ENCODE peak calls at places on chromosomes 2 and 18, in six cellular contexts. R is upper lobe of left lung, B is gastrocnemius medialis, F is GM12892, G is GM12891, E is lower leg skin. H is an unnamed sample.
A peak's percentile ranks its signal among the peaks of the same experiment; 100 is the strongest.

GRCh38 chr18:71398530-71398929 is 1109.7 kb downstream of the SOCS6 start:
- DNase-seq in R (no peak), B (no peak), F (no peak), G (no peak), E (no peak), H (no peak)

GRCh38 chr18:9330419-9330818 is 4.2 kb upstream of the TWSG1 start:
- DNase-seq in R (no peak), B (no peak), F (no peak), G (no peak), E (no peak), H (no peak)

GRCh38 chr2:218193716-218194115 is 23.3 kb upstream of the ARPC2 start:
- DNase-seq in R (no peak), B (no peak), F (no peak), G (no peak), E (no peak), H (no peak)

GRCh38 chr2:196431957-196432356 is 207.6 kb upstream of the CCDC150 start:
- DNase-seq in R (no peak), B (no peak), F (no peak), G (no peak), E (no peak), H (no peak)

GRCh38 chr2:26724004-26724750 is 31.7 kb downstream of the KCNK3 start:
- DNase-seq in R (peak; percentile 90), B (peak; percentile 34), F (no peak), G (no peak), E (peak; percentile 90), H (peak; percentile 71)

GRCh38 chr2:86336350-86337234 is 834 bp downstream of the REEP1 start:
- DNase-seq in R (peak; percentile 89), B (no peak), F (no peak), G (no peak), E (peak; percentile 50), H (no peak)

GRCh38 chr2:96156011-96156820 is 11.0 kb upstream of the DUSP2 start:
- DNase-seq in R (no peak), B (no peak), F (no peak), G (no peak), E (no peak), H (no peak)

GRCh38 chr18:74288730-74289129 is 3.0 kb downstream of the CYB5A start:
- DNase-seq in R (no peak), B (no peak), F (no peak), G (no peak), E (no peak), H (no peak)

GRCh38 chr2:113057127-113057526 is 1.9 kb upstream of the IL36RN start:
- DNase-seq in R (no peak), B (no peak), F (no peak), G (no peak), E (no peak), H (no peak)

GRCh38 chr18:77037533-77037932 is 95.0 kb downstream of the MBP start:
- DNase-seq in R (peak; percentile 37), B (no peak), F (no peak), G (no peak), E (peak; percentile 46), H (no peak)

GRCh38 chr18:57441395-57441794 is 6.2 kb downstream of the ONECUT2 start:
- DNase-seq in R (peak; percentile 69), B (no peak), F (no peak), G (no peak), E (no peak), H (no peak)

GRCh38 chr2:23287250-23287704 is 97.7 kb upstream of the KLHL29 start:
- DNase-seq in R (no peak), B (no peak), F (no peak), G (no peak), E (peak; percentile 79), H (no peak)

GRCh38 chr2:241258505-241259160 is 56.8 kb downstream of the HDLBP start:
- DNase-seq in R (no peak), B (no peak), F (no peak), G (no peak), E (peak; percentile 17), H (no peak)

GRCh38 chr18:72181241-72181764 is 362.8 kb downstream of the CBLN2 start:
- DNase-seq in R (no peak), B (no peak), F (no peak), G (no peak), E (no peak), H (no peak)

GRCh38 chr2:8027387-8027786 is 654.5 kb upstream of the ID2 start:
- DNase-seq in R (no peak), B (no peak), F (no peak), G (no peak), E (peak; percentile 52), H (no peak)

GRCh38 chr2:159292157-159292556 is 5.7 kb upstream of the WDSUB1 start:
- DNase-seq in R (no peak), B (no peak), F (no peak), G (no peak), E (no peak), H (no peak)

GRCh38 chr2:149931486-149931885 is 343.9 kb upstream of the MMADHC start:
- DNase-seq in R (no peak), B (no peak), F (no peak), G (no peak), E (no peak), H (no peak)

GRCh38 chr2:234536218-234536989 is 39.5 kb upstream of the ARL4C start:
- DNase-seq in R (no peak), B (no peak), F (no peak), G (no peak), E (no peak), H (no peak)

GRCh38 chr2:205731521-205731965 is 49.2 kb downstream of the NRP2 start:
- DNase-seq in R (no peak), B (no peak), F (no peak), G (no peak), E (no peak), H (no peak)

GRCh38 chr2:128727914-128728313 is 409.2 kb upstream of the HS6ST1 start:
- DNase-seq in R (no peak), B (no peak), F (no peak), G (no peak), E (peak; percentile 84), H (no peak)

GRCh38 chr2:62303818-62304217 is 107.9 kb downstream of the B3GNT2 start:
- DNase-seq in R (no peak), B (no peak), F (no peak), G (no peak), E (no peak), H (no peak)

GRCh38 chr2:62304429-62305417 is 108.8 kb downstream of the B3GNT2 start:
- DNase-seq in R (no peak), B (peak; percentile 12), F (no peak), G (no peak), E (peak; percentile 87), H (peak; percentile 75)

GRCh38 chr2:62306751-62307468 is 111.0 kb downstream of the B3GNT2 start:
- DNase-seq in R (no peak), B (no peak), F (no peak), G (no peak), E (no peak), H (no peak)

GRCh38 chr2:62307469-62308389 is 111.8 kb downstream of the B3GNT2 start:
- DNase-seq in R (no peak), B (no peak), F (no peak), G (no peak), E (no peak), H (no peak)

DNA sequence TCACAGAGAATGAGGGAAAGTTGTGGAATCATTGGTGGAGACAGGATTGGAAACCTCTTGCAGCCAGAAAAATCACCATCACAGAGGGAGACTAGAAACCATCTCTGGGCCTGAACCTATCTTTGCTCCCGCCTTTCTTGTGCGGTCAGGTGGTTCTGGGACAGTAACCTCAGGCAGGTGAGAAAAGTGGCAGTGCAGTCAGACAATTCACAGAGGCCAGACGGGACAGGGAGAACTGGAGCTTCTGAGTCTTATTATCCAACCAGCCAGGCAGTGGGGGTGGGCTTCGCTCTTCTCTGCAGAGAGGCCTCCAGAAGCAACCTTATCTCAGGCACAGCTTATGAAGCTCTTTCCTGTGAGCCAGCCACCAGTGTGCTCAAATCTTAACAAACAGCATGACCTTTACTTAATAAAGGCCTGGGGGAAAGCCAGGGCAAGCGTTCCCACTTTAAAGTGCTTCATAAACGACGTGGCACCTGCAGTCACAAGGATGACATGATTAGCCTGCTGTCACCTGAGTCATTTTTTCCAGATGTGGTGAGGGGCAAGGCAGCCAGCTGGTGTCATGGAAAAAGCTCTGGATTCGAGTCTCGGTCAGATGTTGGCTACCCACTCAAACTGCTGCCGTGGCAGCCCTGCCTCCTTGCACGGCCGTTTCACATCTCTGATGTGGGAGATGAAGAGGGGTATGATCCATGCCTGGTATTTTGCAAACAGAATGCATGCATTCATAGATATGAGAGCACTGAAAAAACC is 109.7 kb downstream of the B3GNT2 start:
- DNase-seq in R (no peak), B (no peak), F (no peak), G (no peak), E (no peak), H (no peak)
- TF ChIP-seq POLR2A in R (no peak), B (no peak), F (no peak), G (no peak), E (no peak), H (no peak)

GRCh38 chr18:657311-657997 is at the start of gene TYMS:
- DNase-seq in R (peak; percentile 89), B (no peak), F (peak; percentile 60), G (peak; percentile 56), E (no peak), H (no peak)

GRCh38 chr18:659597-659996 is 2.1 kb downstream of the TYMS start:
- DNase-seq in R (no peak), B (no peak), F (no peak), G (no peak), E (no peak), H (no peak)

GRCh38 chr18:658947-659533 is 1.6 kb downstream of the TYMS start:
- DNase-seq in R (no peak), B (no peak), F (no peak), G (no peak), E (no peak), H (no peak)

GRCh38 chr18:655445-655844 is 2.0 kb upstream of the TYMS start:
- DNase-seq in R (no peak), B (no peak), F (no peak), G (no peak), E (no peak), H (no peak)

GRCh38 chr18:657998-658946 is 819 bp downstream of the TYMS start:
- DNase-seq in R (peak; percentile 91), B (peak; percentile 14), F (peak; percentile 63), G (peak; percentile 72), E (peak; percentile 94), H (peak; percentile 92)
- TF ChIP-seq POLR2A in R (no peak), B (no peak), F (peak; percentile 72), G (peak; percentile 34), E (no peak), H (peak; percentile 64)

DNA sequence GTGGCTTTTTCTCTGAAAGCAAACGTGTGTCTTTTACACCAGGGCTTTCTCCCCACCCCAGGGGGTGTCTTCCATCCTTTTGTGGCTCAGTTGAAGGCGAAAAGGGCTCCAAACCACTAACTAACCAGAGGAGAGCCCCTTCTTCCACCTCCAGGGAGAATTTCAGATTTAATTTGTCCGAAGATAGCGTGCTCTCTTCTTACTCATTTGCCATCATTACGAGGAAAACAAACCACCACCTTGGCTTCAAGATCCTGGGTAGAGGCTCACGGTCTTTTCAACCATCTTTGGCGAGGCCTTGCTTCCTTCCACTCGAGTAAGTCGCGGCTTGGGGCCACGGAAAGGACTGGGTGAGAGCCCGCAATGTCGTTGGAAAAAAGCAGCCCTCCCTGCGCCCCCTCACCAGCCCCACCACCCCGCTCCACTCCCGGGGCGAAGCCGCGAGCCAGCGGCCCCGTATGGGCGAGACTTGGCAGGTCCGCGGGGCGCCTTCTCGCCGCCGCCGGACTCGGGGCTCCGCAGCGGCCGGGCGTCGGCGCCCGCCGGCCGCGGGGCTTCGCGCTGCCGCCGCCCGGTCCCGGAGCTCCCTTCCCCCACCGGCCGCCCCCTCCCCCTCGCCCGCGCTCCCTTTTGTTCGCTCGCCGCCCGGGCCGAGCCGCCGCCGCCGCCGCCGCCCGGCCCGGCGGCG is 1.7 kb upstream of the ZNF532 start:
- DNase-seq in R (peak; percentile 89), B (no peak), F (peak; percentile 40), G (peak; percentile 49), E (peak; percentile 88), H (peak; percentile 41)
- TF ChIP-seq POLR2A in R (no peak), B (no peak), F (no peak), G (no peak), E (no peak), H (no peak)

GRCh38 chr2:24792874-24793751 is at the start of the genes CENPO and PTRHD1:
- DNase-seq in R (peak; percentile 97), B (peak; percentile 93), F (peak; percentile 87), G (peak; percentile 87), E (peak; percentile 99), H (peak; percentile 98)
- TF ChIP-seq POLR2A in R (no peak), B (peak; percentile 31), F (peak; percentile 92), G (peak; percentile 87), E (no peak), H (peak; percentile 56)

H was measured in Peyer's patch.